ENCODE peak calls at places on chromosomes 4 and X, in six cellular contexts. G is AG09309, W is neural progenitor cell, E is lower leg skin, R is PC-9, A is fibroblast of pulmonary artery. M is an unnamed sample.

GRCh38 chr4:2860391-2861348 is 17.0 kb downstream of the ADD1 start:
- DNase-seq in A (peak; percentile 49), W (peak; percentile 27), G (no peak), E (no peak), R (no peak), M (peak; percentile 31)

GRCh38 chrX:50905334-50905733 is 5.2 kb upstream of the BMP15 start:
- DNase-seq in R (no peak), E (no peak), W (peak; percentile 4), A (no peak), G (no peak), M (no peak)

GRCh38 chr4:75666299-75666698 is 6.9 kb downstream of the G3BP2 start:
- DNase-seq in A (no peak), G (no peak), W (no peak), R (no peak), E (no peak), M (no peak)

GRCh38 chrX:11239230-11239629 is 54.0 kb upstream of the AMELX start:
- DNase-seq in W (no peak), A (peak; percentile 52), G (peak; percentile 27), E (no peak), R (peak; percentile 45), M (peak; percentile 82)

GRCh38 chr4:8709050-8709728 is 116.6 kb downstream of the CPZ start:
- DNase-seq in R (no peak), W (no peak), E (no peak), A (no peak), G (no peak), M (no peak)

GRCh38 chr4:71377561-71377960 is 38.7 kb downstream of the SLC4A4 start:
- DNase-seq in E (no peak), R (no peak), W (no peak), G (peak; percentile 83), A (peak; percentile 55), M (peak; percentile 81)

GRCh38 chr4:124018383-124019317 is 622.1 kb downstream of the SPRY1 start:
- DNase-seq in W (no peak), G (no peak), E (peak; percentile 66), A (peak; percentile 92), R (peak; percentile 39), M (no peak)

GRCh38 chrX:9252182-9252581 is 212.7 kb upstream of the TBL1X start:
- DNase-seq in G (no peak), E (no peak), R (no peak), W (no peak), A (no peak), M (no peak)

GRCh38 chr4:8921465-8921864 is 49.8 kb upstream of the HMX1 start:
- DNase-seq in A (no peak), E (no peak), G (no peak), W (no peak), R (no peak), M (no peak)

GRCh38 chr4:121846662-121847061 is 23.0 kb upstream of the CCNA2 start:
- DNase-seq in G (no peak), E (no peak), A (no peak), W (no peak), R (no peak), M (no peak)

GRCh38 chr4:1061372-1061700 is 49.9 kb downstream of the FGFRL1 start:
- DNase-seq in A (no peak), R (no peak), E (no peak), W (no peak), G (no peak), M (no peak)

GRCh38 chr4:168648929-168649328 is 152.1 kb downstream of the PALLD start:
- DNase-seq in W (no peak), E (no peak), G (no peak), A (peak; percentile 75), R (peak; percentile 76), M (peak; percentile 87)

GRCh38 chrX:45070116-45071007 is 130.3 kb downstream of the DIPK2B start:
- DNase-seq in A (peak; percentile 72), E (no peak), G (peak; percentile 25), R (no peak), W (peak; percentile 27), M (peak; percentile 44)

GRCh38 chrX:106631615-106632014 is 19.8 kb downstream of the RADX start:
- DNase-seq in A (no peak), W (no peak), G (no peak), E (no peak), R (no peak), M (no peak)

GRCh38 chr4:20318011-20318898 is 66.5 kb downstream of the SLIT2 start:
- DNase-seq in A (no peak), R (no peak), G (no peak), E (no peak), W (peak; percentile 13), M (no peak)

GRCh38 chr4:173585876-173586572 is 56.0 kb upstream of the HAND2 start:
- DNase-seq in R (no peak), E (no peak), W (no peak), A (no peak), G (no peak), M (no peak)

GRCh38 chr4:7761720-7762119 is 177.9 kb downstream of the AFAP1 start:
- DNase-seq in E (peak; percentile 54), A (peak; percentile 60), R (no peak), G (no peak), W (peak; percentile 83), M (peak; percentile 26)

GRCh38 chr4:72966652-72967051 is 102.9 kb downstream of the COX18 start:
- DNase-seq in R (no peak), G (no peak), A (no peak), W (no peak), E (no peak), M (no peak)

GRCh38 chr4:124933521-124933920 is 221.0 kb upstream of the ANKRD50 start:
- DNase-seq in E (no peak), R (no peak), G (no peak), A (no peak), W (no peak), M (no peak)

GRCh38 chr4:42655921-42656735 is 777 bp downstream of the ATP8A1 start:
- DNase-seq in W (peak; percentile 56), E (peak; percentile 29), R (no peak), G (no peak), A (no peak), M (peak; percentile 2)

DNA sequence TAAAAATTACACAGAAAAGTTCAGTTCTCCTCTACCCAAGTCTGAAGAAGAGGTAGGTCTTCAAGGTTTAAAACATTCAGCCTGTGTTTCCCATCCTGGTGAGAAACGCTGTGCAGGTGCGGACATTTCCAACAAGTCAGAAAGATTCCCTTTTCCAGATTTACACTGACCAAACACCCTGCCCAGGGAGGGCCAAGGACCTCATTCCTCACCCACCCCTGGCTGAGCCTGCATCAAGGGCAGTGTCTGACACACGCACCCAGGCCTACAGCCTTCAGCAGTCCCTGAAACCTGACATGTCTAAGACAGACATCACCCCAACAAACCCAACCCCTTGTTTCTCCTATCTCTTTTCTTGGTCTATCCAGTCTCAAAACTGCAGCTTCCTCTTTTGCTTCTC is 105.9 kb downstream of the APBB2 start:
- DNase-seq in W (no peak), G (no peak), A (no peak), E (no peak), R (no peak), M (no peak)
- TF ChIP-seq CTCF in W (no peak), G (no peak), A (no peak), E (no peak), R (no peak), M (no peak)

DNA sequence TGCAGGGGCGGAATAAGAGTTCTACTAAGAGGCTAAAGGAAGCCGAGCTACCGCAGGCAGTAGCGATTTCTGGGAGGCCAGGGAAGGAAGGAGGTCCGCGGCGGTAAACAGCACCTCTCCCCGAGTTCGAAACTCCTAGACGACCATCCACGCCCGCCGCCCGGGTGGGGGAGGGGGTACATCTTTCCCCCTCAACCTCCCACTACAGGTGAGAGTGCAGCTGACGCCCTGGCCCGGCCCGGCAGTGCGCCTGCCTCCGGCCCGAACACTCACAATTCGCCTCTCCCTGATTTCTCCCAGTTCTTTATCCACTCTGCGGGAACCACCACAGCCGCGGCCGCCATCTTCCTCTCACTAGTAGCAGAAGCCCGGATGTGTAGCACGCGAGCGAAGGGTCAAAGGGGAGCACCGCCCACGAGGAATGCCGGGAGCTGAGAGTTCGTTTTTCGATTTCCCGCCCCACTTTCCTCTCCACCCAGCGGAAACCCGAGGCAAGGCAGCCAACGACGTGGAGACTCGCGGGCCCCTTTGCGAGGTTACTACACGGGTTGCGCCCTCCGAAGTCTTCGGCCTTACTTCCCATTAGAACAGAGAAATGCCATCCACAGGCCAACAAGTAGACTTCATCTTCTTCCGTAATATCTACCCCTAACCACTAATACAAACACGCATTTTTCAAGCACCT is at the start of gene THOC2:
- DNase-seq in R (peak; percentile 82), E (peak; percentile 83), A (peak; percentile 89), G (no peak), W (peak; percentile 68), M (peak; percentile 66)
- TF ChIP-seq CTCF in R (peak; percentile 49), E (no peak), A (peak; percentile 34), G (peak; percentile 42), W (peak; percentile 17), M (peak; percentile 41)

DNA sequence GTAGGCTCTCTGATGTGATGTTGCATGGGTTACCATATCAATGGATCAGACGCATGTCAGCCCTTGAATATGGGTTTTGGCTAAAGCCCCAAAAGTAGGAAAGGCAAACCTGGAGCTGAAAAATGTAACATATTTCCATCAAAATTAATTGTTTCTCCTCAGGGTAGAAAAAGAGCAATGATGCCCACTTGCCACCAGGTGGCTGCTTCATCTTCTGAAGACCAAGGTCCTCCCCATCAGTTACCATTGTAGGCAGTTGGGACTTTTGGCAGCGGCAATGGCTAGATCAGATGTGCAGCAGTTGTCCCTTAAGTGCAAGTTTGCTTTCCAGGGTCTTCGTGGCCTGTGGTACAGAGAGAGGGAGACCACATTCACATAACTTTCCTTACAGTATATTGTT is 118.2 kb downstream of the NAF1 start:
- DNase-seq in A (peak; percentile 47), G (no peak), R (no peak), E (no peak), W (peak; percentile 47), M (peak; percentile 25)
- TF ChIP-seq CTCF in A (peak; percentile 53), G (peak; percentile 53), R (peak; percentile 65), E (no peak), W (peak; percentile 53), M (peak; percentile 50)

DNA sequence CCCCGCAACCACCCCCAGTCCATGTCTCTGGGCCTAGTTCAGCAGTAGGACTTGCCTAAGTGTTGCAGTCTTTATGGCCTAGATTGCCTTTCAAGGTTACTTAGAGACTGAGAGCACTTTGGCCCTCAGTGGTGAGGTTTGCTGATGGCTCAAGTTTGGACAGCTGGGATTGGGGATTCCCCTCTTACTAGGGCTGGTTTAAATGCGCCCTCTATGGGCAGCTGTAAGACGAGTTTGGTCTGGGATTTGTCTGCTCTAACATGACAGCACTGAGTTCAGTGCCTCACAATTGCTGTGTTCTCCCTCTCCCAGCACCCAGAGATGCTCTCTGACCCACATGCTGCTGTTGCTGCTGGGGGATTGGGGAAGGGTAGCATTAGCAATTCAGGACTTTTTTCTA is 23.1 kb downstream of the DACH2 start:
- DNase-seq in A (peak; percentile 6), W (peak; percentile 48), R (no peak), E (no peak), G (peak; percentile 5), M (peak; percentile 50)
- TF ChIP-seq CTCF in A (no peak), W (peak; percentile 53), R (peak; percentile 55), E (no peak), G (peak; percentile 42), M (peak; percentile 64)